ENCODE peak calls at places on chromosome 17, in seven cellular contexts. N is stimulated activated CD8-positive, alpha-beta memory T cell treated with anti-CD3 and anti-CD28 coated beads, Interleukin-15, amount 100 ng/mL, for 24 hours; T is dorsolateral prefrontal cortex; Z is hypothalamus; K is nephron progenitor cell; R is GDM1; C is activated CD4-positive, CD25-positive, alpha-beta regulatory T cell. H is an unnamed sample.
A peak's percentile ranks its signal among the peaks of the same experiment; 100 is the strongest.

GRCh38 chr17:75365931-75366275 is 39.6 kb downstream of the GRB2 start:
- DNase-seq in N (no peak), T (no peak), Z (no peak), K (no peak), R (no peak), C (no peak), H (no peak)

GRCh38 chr17:14212401-14212800 is 24.3 kb downstream of the CDRT15 start:
- DNase-seq in N (no peak), T (no peak), Z (no peak), K (no peak), R (no peak), C (no peak), H (no peak)

GRCh38 chr17:52660692-52661091 is 502.2 kb upstream of the CA10 start:
- DNase-seq in N (no peak), T (no peak), Z (no peak), K (no peak), R (no peak), C (no peak), H (no peak)

GRCh38 chr17:35666070-35666469 is 65.4 kb upstream of the RASL10B start:
- DNase-seq in N (no peak), T (no peak), Z (no peak), K (no peak), R (no peak), C (no peak), H (no peak)

GRCh38 chr17:17358060-17358751 is 55.0 kb downstream of the NT5M start:
- DNase-seq in N (no peak), T (no peak), Z (no peak), K (no peak), R (no peak), C (no peak), H (no peak)

GRCh38 chr17:38605852-38606645 is at the start of gene SRCIN1:
- DNase-seq in N (peak; percentile 45), T (peak; percentile 71), Z (peak; percentile 51), K (peak; percentile 72), R (no peak), C (peak; percentile 42), H (no peak)

GRCh38 chr17:17235212-17236174 is 1.5 kb downstream of the FLCN start:
- DNase-seq in N (no peak), T (no peak), Z (no peak), K (no peak), R (no peak), C (no peak), H (no peak)

GRCh38 chr17:64355536-64356303 is 34.9 kb downstream of the PECAM1 start:
- DNase-seq in N (no peak), T (no peak), Z (no peak), K (no peak), R (no peak), C (no peak), H (no peak)

GRCh38 chr17:38916771-38917170 is 8.6 kb upstream of the LASP1NB start:
- DNase-seq in N (no peak), T (peak; percentile 16), Z (no peak), K (no peak), R (no peak), C (no peak), H (no peak)

GRCh38 chr17:37429442-37429841 is 22.8 kb downstream of the TADA2A start:
- DNase-seq in N (no peak), T (no peak), Z (no peak), K (no peak), R (no peak), C (no peak), H (no peak)

GRCh38 chr17:31594416-31594815 is 202.9 kb downstream of the RAB11FIP4 start:
- DNase-seq in N (no peak), T (no peak), Z (no peak), K (no peak), R (no peak), C (no peak), H (no peak)

GRCh38 chr17:78722101-78722761 is 59.8 kb downstream of the CYTH1 start:
- DNase-seq in N (no peak), T (peak; percentile 68), Z (peak; percentile 55), K (no peak), R (no peak), C (no peak), H (no peak)

GRCh38 chr17:68600123-68600880 is 865 bp downstream of the FAM20A start:
- DNase-seq in N (no peak), T (no peak), Z (no peak), K (peak; percentile 65), R (no peak), C (no peak), H (no peak)

GRCh38 chr17:76707985-76708807 is 2.6 kb downstream of the MXRA7 start:
- DNase-seq in N (no peak), T (peak; percentile 72), Z (peak; percentile 43), K (peak; percentile 67), R (no peak), C (no peak), H (no peak)

GRCh38 chr17:4877089-4877488 is 22.2 kb upstream of the C17orf107 start:
- DNase-seq in N (no peak), T (peak; percentile 59), Z (peak; percentile 13), K (no peak), R (no peak), C (no peak), H (no peak)

GRCh38 chr17:4514779-4515178 is 16.1 kb downstream of the SPNS2 start:
- DNase-seq in N (no peak), T (no peak), Z (no peak), K (no peak), R (no peak), C (no peak), H (no peak)

GRCh38 chr17:9071016-9071415 is 49.7 kb downstream of the NTN1 start:
- DNase-seq in N (no peak), T (no peak), Z (no peak), K (no peak), R (no peak), C (no peak), H (no peak)

GRCh38 chr17:27216836-27217235 is 77.1 kb upstream of the WSB1 start:
- DNase-seq in N (no peak), T (no peak), Z (no peak), K (no peak), R (no peak), C (no peak), H (no peak)

GRCh38 chr17:32627233-32628008 is 140.6 kb downstream of the CDK5R1 start:
- DNase-seq in N (no peak), T (peak; percentile 78), Z (peak; percentile 52), K (peak; percentile 22), R (no peak), C (no peak), H (no peak)

GRCh38 chr17:37368577-37368976 is 7.2 kb upstream of the C17orf78 start:
- DNase-seq in N (no peak), T (no peak), Z (no peak), K (no peak), R (no peak), C (no peak), H (peak; percentile 65)

GRCh38 chr17:54781389-54781788 is 119.3 kb upstream of the TOM1L1 start:
- DNase-seq in N (no peak), T (no peak), Z (no peak), K (no peak), R (no peak), C (no peak), H (no peak)

GRCh38 chr17:36501351-36501750 is 14.9 kb downstream of the ZNHIT3 start:
- DNase-seq in N (no peak), T (no peak), Z (no peak), K (no peak), R (no peak), C (no peak), H (no peak)

GRCh38 chr17:12983986-12984932 is 33.6 kb downstream of the ELAC2 start:
- DNase-seq in N (no peak), T (no peak), Z (no peak), K (no peak), R (no peak), C (no peak), H (no peak)

GRCh38 chr17:5234645-5235576 is at the start of gene SCIMP:
- DNase-seq in N (no peak), T (no peak), Z (peak; percentile 9), K (no peak), R (peak; percentile 32), C (no peak), H (no peak)

GRCh38 chr17:37813753-37814152 is 68.9 kb upstream of the HNF1B start:
- DNase-seq in N (no peak), T (no peak), Z (no peak), K (no peak), R (no peak), C (no peak), H (no peak)

GRCh38 chr17:78132086-78132676 is 1.6 kb downstream of the TMC8 start:
- DNase-seq in N (no peak), T (no peak), Z (no peak), K (peak; percentile 43), R (peak; percentile 53), C (no peak), H (peak; percentile 27)

GRCh38 chr17:81536299-81537290 is 8.4 kb downstream of the FSCN2 start:
- DNase-seq in N (no peak), T (no peak), Z (no peak), K (no peak), R (no peak), C (no peak), H (no peak)

GRCh38 chr17:21208352-21208751 is 5.6 kb downstream of the TMEM11 start:
- DNase-seq in N (no peak), T (no peak), Z (no peak), K (no peak), R (no peak), C (no peak), H (no peak)

GRCh38 chr17:75518201-75518600 is 1.9 kb downstream of the TSEN54 start:
- DNase-seq in N (no peak), T (no peak), Z (no peak), K (no peak), R (peak; percentile 55), C (no peak), H (peak; percentile 41)

GRCh38 chr17:66437466-66438026 is 135.1 kb downstream of the PRKCA start:
- DNase-seq in N (no peak), T (no peak), Z (no peak), K (no peak), R (peak; percentile 42), C (no peak), H (peak; percentile 15)

GRCh38 chr17:69062860-69063621 is 2.3 kb upstream of the ABCA9 start:
- DNase-seq in N (no peak), T (no peak), Z (no peak), K (no peak), R (no peak), C (no peak), H (no peak)

GRCh38 chr17:76940738-76941350 is 72.6 kb downstream of the MGAT5B start:
- DNase-seq in N (no peak), T (no peak), Z (no peak), K (no peak), R (no peak), C (no peak), H (no peak)

GRCh38 chr17:7404737-7405412 is 978 bp upstream of the TMEM256 start:
- DNase-seq in N (no peak), T (no peak), Z (no peak), K (peak; percentile 75), R (no peak), C (peak; percentile 69), H (peak; percentile 55)

GRCh38 chr17:47705536-47706481 is 11.8 kb downstream of the TBKBP1 start:
- DNase-seq in N (no peak), T (no peak), Z (no peak), K (no peak), R (no peak), C (peak; percentile 22), H (no peak)

GRCh38 chr17:40417258-40417608 is 463 bp downstream of the TOP2A start:
- DNase-seq in N (no peak), T (no peak), Z (no peak), K (no peak), R (no peak), C (no peak), H (peak; percentile 40)

GRCh38 chr17:52159810-52160578 is 1.5 kb upstream of the CA10 start:
- DNase-seq in N (no peak), T (no peak), Z (no peak), K (no peak), R (no peak), C (no peak), H (no peak)

GRCh38 chr17:8158267-8159031 is 4.3 kb downstream of the VAMP2 start:
- DNase-seq in N (peak; percentile 80), T (peak; percentile 95), Z (peak; percentile 73), K (peak; percentile 95), R (peak; percentile 60), C (peak; percentile 90), H (peak; percentile 56)

GRCh38 chr17:47980516-47980915 is 9.6 kb downstream of the CDK5RAP3 start:
- DNase-seq in N (no peak), T (no peak), Z (no peak), K (no peak), R (no peak), C (no peak), H (no peak)

H was measured in AML-193.